ENCODE peak calls at places on chromosome 13, in seven cellular contexts. X, Z, B, T, C, K and W are unnamed samples. For H3K4me1, the result is how much of the 10 kb centered on the place peaks cover.

GRCh38 chr13:79874396-79875360 is 393.7 kb downstream of the NDFIP2 start:
- DNase-seq in X (peak), Z (no peak), B (no peak), T (peak), C (no peak), K (no peak), W (no peak)

GRCh38 chr13:36986462-36987240 is 12.5 kb downstream of the ALG5 start:
- DNase-seq in X (no peak), Z (no peak), B (no peak), T (no peak), C (no peak), K (no peak), W (no peak)

GRCh38 chr13:24356270-24356669 is 46.9 kb downstream of the C1QTNF9 start:
- DNase-seq in X (no peak), Z (no peak), B (no peak), T (no peak), C (no peak), K (no peak), W (no peak)

GRCh38 chr13:30850204-30850866 is 55.7 kb upstream of the MEDAG start:
- DNase-seq in X (no peak), Z (no peak), B (no peak), T (no peak), C (no peak), K (no peak), W (no peak)

GRCh38 chr13:99303863-99304521 is 3.2 kb downstream of the GPR183 start:
- DNase-seq in X (no peak), Z (no peak), B (no peak), T (no peak), C (no peak), K (no peak), W (no peak)

GRCh38 chr13:110272227-110272626 is 34.7 kb downstream of the COL4A1 start:
- DNase-seq in X (no peak), Z (no peak), B (no peak), T (no peak), C (no peak), K (no peak), W (no peak)

GRCh38 chr13:49443327-49443688 is 556 bp downstream of the CAB39L start:
- DNase-seq in X (peak), Z (no peak), B (no peak), T (no peak), C (peak), K (no peak), W (no peak)

GRCh38 chr13:27252467-27252866 is 1.1 kb downstream of the RPL21 start:
- DNase-seq in X (no peak), Z (no peak), B (no peak), T (no peak), C (no peak), K (no peak), W (no peak)

GRCh38 chr13:40485611-40486517 is 180.6 kb downstream of the FOXO1 start:
- DNase-seq in X (no peak), Z (no peak), B (no peak), T (no peak), C (no peak), K (no peak), W (no peak)

GRCh38 chr13:100668408-100668807 is 6.2 kb downstream of the TMTC4 start:
- DNase-seq in X (peak), Z (no peak), B (no peak), T (no peak), C (no peak), K (no peak), W (no peak)

GRCh38 chr13:114017966-114018365 is 44.1 kb upstream of the C13orf46 start:
- DNase-seq in X (no peak), Z (no peak), B (no peak), T (no peak), C (no peak), K (no peak), W (no peak)

GRCh38 chr13:64958106-64958505 is 2272.0 kb downstream of the PCDH9 start:
- DNase-seq in X (no peak), Z (no peak), B (no peak), T (no peak), C (no peak), K (no peak), W (no peak)

GRCh38 chr13:34357435-34358232 is 539.7 kb downstream of the RFC3 start:
- DNase-seq in X (peak), Z (no peak), B (no peak), T (peak), C (peak), K (no peak), W (no peak)

GRCh38 chr13:52644108-52644507 is 1.9 kb downstream of the HNRNPA1L2 start:
- DNase-seq in X (no peak), Z (no peak), B (no peak), T (no peak), C (no peak), K (no peak), W (no peak)

GRCh38 chr13:59450218-59450617 is 713.5 kb downstream of the DIAPH3 start:
- DNase-seq in X (no peak), Z (no peak), B (no peak), T (no peak), C (no peak), K (no peak), W (no peak)

GRCh38 chr13:30022256-30022655 is 171.8 kb upstream of the UBL3 start:
- DNase-seq in X (no peak), Z (no peak), B (no peak), T (no peak), C (no peak), K (no peak), W (no peak)

GRCh38 chr13:38767506-38768265 is 80.8 kb downstream of the FREM2 start:
- DNase-seq in X (no peak), Z (no peak), B (no peak), T (no peak), C (no peak), K (no peak), W (no peak)

GRCh38 chr13:69951412-69951811 is 156.2 kb upstream of the ATXN8OS start:
- DNase-seq in X (no peak), Z (no peak), B (no peak), T (no peak), C (no peak), K (no peak), W (no peak)

GRCh38 chr13:39415003-39415402 is 188.0 kb downstream of the LHFPL6 start:
- DNase-seq in X (no peak), Z (no peak), B (no peak), T (no peak), C (no peak), K (no peak), W (no peak)

GRCh38 chr13:58804832-58805231 is 1173.3 kb downstream of the PCDH17 start:
- DNase-seq in X (no peak), Z (no peak), B (no peak), T (no peak), C (no peak), K (no peak), W (no peak)

GRCh38 chr13:37899753-37900152 is 30.2 kb upstream of the TRPC4 start:
- DNase-seq in X (no peak), Z (no peak), B (no peak), T (no peak), C (no peak), K (no peak), W (no peak)

GRCh38 chr13:30978981-30979956 is 46.8 kb downstream of the TEX26 start:
- DNase-seq in X (no peak), Z (peak), B (peak), T (peak), C (peak), K (no peak), W (peak)

GRCh38 chr13:77034883-77035282 is 7.9 kb upstream of the FBXL3 start:
- DNase-seq in X (no peak), Z (no peak), B (no peak), T (no peak), C (no peak), K (no peak), W (no peak)

DNA sequence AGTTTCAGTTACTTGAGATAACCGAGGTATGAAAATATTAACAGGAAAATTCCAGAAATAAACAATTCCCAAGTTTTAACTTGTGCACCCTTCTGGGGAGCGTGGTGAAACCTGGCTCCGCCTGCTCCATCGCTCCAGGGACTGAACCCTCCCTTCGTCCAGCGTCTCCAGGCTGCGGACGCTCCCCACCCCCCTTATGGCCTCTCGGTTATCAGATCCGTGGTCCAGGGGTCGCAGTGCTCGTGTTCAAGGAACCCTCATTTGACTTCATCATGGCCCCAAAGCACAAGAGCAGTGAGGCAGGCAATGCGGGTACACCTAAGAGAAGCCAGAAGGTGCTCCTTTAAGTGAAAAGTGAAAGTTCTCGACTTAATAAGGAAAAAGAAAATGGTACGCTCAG is 71.1 kb downstream of the ATP11A start:
- DNase-seq in X (no peak), Z (no peak), B (no peak), T (no peak), C (no peak), K (no peak), W (no peak)
- H3K4me3 ChIP-seq in X (no peak), Z (no peak), B (peak), T (no peak), C (no peak), K (no peak), W (no peak)

GRCh38 chr13:78383899-78384298 is 219.5 kb downstream of the POU4F1 start:
- DNase-seq in X (no peak), Z (no peak), B (no peak), T (no peak), C (no peak), K (no peak), W (no peak)

GRCh38 chr13:78382481-78382880 is 220.9 kb downstream of the POU4F1 start:
- DNase-seq in X (no peak), Z (no peak), B (no peak), T (no peak), C (no peak), K (no peak), W (no peak)

DNA sequence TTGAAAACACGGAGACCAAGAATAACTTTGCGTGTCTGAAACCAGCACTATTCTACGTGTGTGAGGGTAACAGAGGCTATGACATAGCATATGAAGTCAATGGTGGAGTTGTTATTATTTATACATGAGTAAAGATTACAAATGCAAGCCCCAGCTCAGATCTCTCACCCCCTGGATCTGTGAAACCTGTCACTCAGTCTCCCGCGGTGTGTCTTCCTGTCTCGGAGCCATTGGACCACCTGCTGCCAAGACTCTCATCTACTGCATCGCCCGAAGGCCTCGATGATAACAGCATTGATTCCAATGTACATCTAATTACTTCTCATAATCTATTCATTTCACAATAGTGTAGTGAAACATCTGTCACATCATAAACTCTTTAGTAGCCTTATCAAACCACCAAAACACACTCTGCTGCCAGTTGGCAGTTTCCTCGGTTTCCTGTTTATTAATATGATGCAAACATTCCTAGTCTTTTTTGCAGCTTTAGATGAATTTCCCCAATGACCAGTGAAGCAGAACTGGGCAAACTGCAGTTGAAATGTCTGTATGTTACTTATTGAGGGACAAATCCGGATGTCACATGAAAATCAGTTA is 220.3 kb downstream of the POU4F1 start:
- DNase-seq in X (no peak), Z (no peak), B (no peak), T (no peak), C (no peak), K (no peak), W (no peak)
- H3K4me1 ChIP-seq in X (under half), Z (under half), B (under half), T (under half), C (under half), K (under half), W (under half)

GRCh38 chr13:28819748-28820098 is 416 bp upstream of the MTUS2 start:
- DNase-seq in X (peak), Z (no peak), B (peak), T (peak), C (peak), K (no peak), W (peak)
- TF ChIP-seq CTCF in X (no peak), Z (peak), B (peak), T (peak), C (peak), K (no peak), W (no peak)

GRCh38 chr13:21079761-21080730 is 18.7 kb upstream of the LATS2 start:
- DNase-seq in X (peak), Z (no peak), B (no peak), T (no peak), C (no peak), K (no peak), W (peak)
- H3K4me3 ChIP-seq in X (peak), Z (no peak), B (no peak), T (no peak), C (no peak), K (peak), W (no peak)